ENCODE peak calls at places on chromosomes 11 and 22, in five cellular contexts. One of them, this sample, is unnamed.

GRCh38 chr22:45290410-45290936 is 5.7 kb downstream of the UPK3A start:
- DNase-seq in sigmoid colon: no peak
- DNase-seq in Panc1: no peak
- DNase-seq in HCT116: peak
- DNase-seq in GM23338: peak
- DNase-seq in this sample: no peak

GRCh38 chr22:36365020-36365411 is 22.8 kb downstream of the MYH9 start:
- DNase-seq in sigmoid colon: peak
- DNase-seq in Panc1: peak
- DNase-seq in HCT116: peak
- DNase-seq in GM23338: no peak
- DNase-seq in this sample: no peak

GRCh38 chr22:36293606-36294292 is 40.8 kb downstream of the APOL1 start:
- DNase-seq in sigmoid colon: peak
- DNase-seq in Panc1: no peak
- DNase-seq in HCT116: no peak
- DNase-seq in GM23338: no peak
- DNase-seq in this sample: no peak

GRCh38 chr22:49966041-49966715 is 5.6 kb downstream of the PIM3 start:
- DNase-seq in sigmoid colon: peak
- DNase-seq in Panc1: no peak
- DNase-seq in HCT116: no peak
- DNase-seq in GM23338: no peak
- DNase-seq in this sample: no peak

GRCh38 chr22:40400173-40400572 is 29.8 kb downstream of the SGSM3 start:
- DNase-seq in sigmoid colon: no peak
- DNase-seq in Panc1: no peak
- DNase-seq in HCT116: no peak
- DNase-seq in GM23338: no peak
- DNase-seq in this sample: peak

GRCh38 chr11:50071584-50072225 is 39.0 kb downstream of the OR4C45 start:
- DNase-seq in sigmoid colon: no peak
- DNase-seq in Panc1: no peak
- DNase-seq in HCT116: no peak
- DNase-seq in GM23338: no peak
- DNase-seq in this sample: no peak

GRCh38 chr11:11215944-11216343 is 137.1 kb downstream of the CSNK2A3 start:
- DNase-seq in sigmoid colon: no peak
- DNase-seq in Panc1: no peak
- DNase-seq in HCT116: no peak
- DNase-seq in GM23338: no peak
- DNase-seq in this sample: no peak

GRCh38 chr22:20148414-20148813 is 2.4 kb downstream of the CCDC188 start:
- DNase-seq in sigmoid colon: no peak
- DNase-seq in Panc1: no peak
- DNase-seq in HCT116: no peak
- DNase-seq in GM23338: no peak
- DNase-seq in this sample: no peak

GRCh38 chr11:34214961-34215805 is 109.8 kb downstream of the NAT10 start:
- DNase-seq in sigmoid colon: no peak
- DNase-seq in Panc1: peak
- DNase-seq in HCT116: peak
- DNase-seq in GM23338: no peak
- DNase-seq in this sample: no peak

GRCh38 chr11:116471608-116472007 is 301.2 kb downstream of the BUD13 start:
- DNase-seq in sigmoid colon: no peak
- DNase-seq in Panc1: no peak
- DNase-seq in HCT116: peak
- DNase-seq in GM23338: no peak
- DNase-seq in this sample: no peak

GRCh38 chr11:116547571-116547970 is 225.2 kb downstream of the BUD13 start:
- DNase-seq in sigmoid colon: peak
- DNase-seq in Panc1: no peak
- DNase-seq in HCT116: no peak
- DNase-seq in GM23338: no peak
- DNase-seq in this sample: no peak

GRCh38 chr11:10927533-10927932 is 69.7 kb upstream of the ZBED5 start:
- DNase-seq in sigmoid colon: no peak
- DNase-seq in Panc1: no peak
- DNase-seq in HCT116: no peak
- DNase-seq in GM23338: no peak
- DNase-seq in this sample: no peak

GRCh38 chr22:42990131-42990838 is 24.7 kb downstream of the PACSIN2 start:
- DNase-seq in sigmoid colon: peak
- DNase-seq in Panc1: peak
- DNase-seq in HCT116: no peak
- DNase-seq in GM23338: peak
- DNase-seq in this sample: no peak

GRCh38 chr11:67600324-67601029 is 6.3 kb upstream of the NDUFV1 start:
- DNase-seq in sigmoid colon: no peak
- DNase-seq in Panc1: no peak
- DNase-seq in HCT116: no peak
- DNase-seq in GM23338: no peak
- DNase-seq in this sample: no peak

GRCh38 chr11:71221851-71222250 is 30.5 kb downstream of the SHANK2 start:
- DNase-seq in sigmoid colon: peak
- DNase-seq in Panc1: no peak
- DNase-seq in HCT116: no peak
- DNase-seq in GM23338: no peak
- DNase-seq in this sample: no peak

GRCh38 chr11:34315006-34315793 is 42.6 kb downstream of the ABTB2 start:
- DNase-seq in sigmoid colon: no peak
- DNase-seq in Panc1: no peak
- DNase-seq in HCT116: no peak
- DNase-seq in GM23338: no peak
- DNase-seq in this sample: no peak

GRCh38 chr22:24094966-24095365 is 83.9 kb downstream of the CABIN1 start:
- DNase-seq in sigmoid colon: peak
- DNase-seq in Panc1: no peak
- DNase-seq in HCT116: no peak
- DNase-seq in GM23338: no peak
- DNase-seq in this sample: no peak

GRCh38 chr22:19766506-19767426 is 6.2 kb downstream of the TBX1 start:
- DNase-seq in sigmoid colon: no peak
- DNase-seq in Panc1: no peak
- DNase-seq in HCT116: peak
- DNase-seq in GM23338: peak
- DNase-seq in this sample: peak

GRCh38 chr11:74057251-74058151 is 48.6 kb upstream of the UCP3 start:
- DNase-seq in sigmoid colon: no peak
- DNase-seq in Panc1: no peak
- DNase-seq in HCT116: peak
- DNase-seq in GM23338: no peak
- DNase-seq in this sample: no peak

GRCh38 chr22:45271667-45272188 is 13.0 kb upstream of the UPK3A start:
- DNase-seq in sigmoid colon: peak
- DNase-seq in Panc1: no peak
- DNase-seq in HCT116: no peak
- DNase-seq in GM23338: no peak
- DNase-seq in this sample: no peak

GRCh38 chr11:130178441-130178971 is 18.9 kb downstream of the ST14 start:
- DNase-seq in sigmoid colon: no peak
- DNase-seq in Panc1: no peak
- DNase-seq in HCT116: no peak
- DNase-seq in GM23338: no peak
- DNase-seq in this sample: no peak

GRCh38 chr11:126992804-126993111 is 7.8 kb downstream of the KIRREL3 start:
- DNase-seq in sigmoid colon: no peak
- DNase-seq in Panc1: no peak
- DNase-seq in HCT116: no peak
- DNase-seq in GM23338: no peak
- DNase-seq in this sample: no peak

GRCh38 chr11:10592331-10592730 is 23.9 kb upstream of the LYVE1 start:
- DNase-seq in sigmoid colon: no peak
- DNase-seq in Panc1: no peak
- DNase-seq in HCT116: peak
- DNase-seq in GM23338: no peak
- DNase-seq in this sample: no peak

GRCh38 chr11:10514210-10514609 is 26.8 kb downstream of the RNF141 start:
- DNase-seq in sigmoid colon: no peak
- DNase-seq in Panc1: no peak
- DNase-seq in HCT116: no peak
- DNase-seq in GM23338: no peak
- DNase-seq in this sample: no peak

GRCh38 chr11:64851831-64852337 is 7.4 kb upstream of the CDC42BPG start:
- DNase-seq in sigmoid colon: no peak
- DNase-seq in Panc1: no peak
- DNase-seq in HCT116: no peak
- DNase-seq in GM23338: no peak
- DNase-seq in this sample: no peak

GRCh38 chr11:64848779-64849599 is 4.5 kb upstream of the CDC42BPG start:
- DNase-seq in sigmoid colon: no peak
- DNase-seq in Panc1: no peak
- DNase-seq in HCT116: no peak
- DNase-seq in GM23338: peak
- DNase-seq in this sample: peak

GRCh38 chr11:64852804-64853520 is 8.5 kb upstream of the CDC42BPG start:
- DNase-seq in sigmoid colon: no peak
- DNase-seq in Panc1: no peak
- DNase-seq in HCT116: no peak
- DNase-seq in GM23338: no peak
- DNase-seq in this sample: no peak

GRCh38 chr11:64849600-64850356 is 5.3 kb upstream of the CDC42BPG start:
- DNase-seq in sigmoid colon: no peak
- DNase-seq in Panc1: no peak
- DNase-seq in HCT116: no peak
- DNase-seq in GM23338: no peak
- DNase-seq in this sample: no peak

GRCh38 chr11:64850979-64851567 is 6.6 kb upstream of the CDC42BPG start:
- DNase-seq in sigmoid colon: no peak
- DNase-seq in Panc1: no peak
- DNase-seq in HCT116: no peak
- DNase-seq in GM23338: peak
- DNase-seq in this sample: no peak
- TF ChIP-seq POLR2AphosphoS5 in sigmoid colon: no peak
- TF ChIP-seq POLR2AphosphoS5 in Panc1: peak
- TF ChIP-seq POLR2AphosphoS5 in HCT116: no peak
- TF ChIP-seq POLR2AphosphoS5 in GM23338: no peak
- TF ChIP-seq POLR2AphosphoS5 in this sample: no peak

DNA sequence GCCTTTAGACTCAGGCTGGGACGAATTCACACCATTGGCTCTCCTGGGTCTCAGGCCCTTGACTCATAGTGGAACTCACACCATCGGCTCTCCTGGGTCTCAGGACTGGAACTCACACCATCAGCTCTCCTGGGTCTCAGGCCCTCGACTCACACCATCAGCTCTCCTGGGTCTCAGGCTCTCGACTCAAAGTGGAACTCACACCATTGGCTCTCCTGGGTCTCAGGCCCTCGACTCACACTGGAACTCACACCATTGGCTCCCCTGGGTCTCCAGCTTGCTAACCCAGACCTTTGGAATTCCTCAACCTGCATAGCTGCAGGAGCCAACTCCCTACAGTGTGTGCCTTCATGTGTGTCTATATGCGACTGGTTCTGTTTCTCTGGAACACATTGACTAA is 56.7 kb downstream of the SHISAL1 start:
- DNase-seq in sigmoid colon: peak
- DNase-seq in Panc1: no peak
- DNase-seq in HCT116: no peak
- DNase-seq in GM23338: no peak
- DNase-seq in this sample: no peak
- TF ChIP-seq POLR2AphosphoS5 in sigmoid colon: no peak
- TF ChIP-seq POLR2AphosphoS5 in Panc1: no peak
- TF ChIP-seq POLR2AphosphoS5 in HCT116: no peak
- TF ChIP-seq POLR2AphosphoS5 in GM23338: no peak
- TF ChIP-seq POLR2AphosphoS5 in this sample: no peak

DNA sequence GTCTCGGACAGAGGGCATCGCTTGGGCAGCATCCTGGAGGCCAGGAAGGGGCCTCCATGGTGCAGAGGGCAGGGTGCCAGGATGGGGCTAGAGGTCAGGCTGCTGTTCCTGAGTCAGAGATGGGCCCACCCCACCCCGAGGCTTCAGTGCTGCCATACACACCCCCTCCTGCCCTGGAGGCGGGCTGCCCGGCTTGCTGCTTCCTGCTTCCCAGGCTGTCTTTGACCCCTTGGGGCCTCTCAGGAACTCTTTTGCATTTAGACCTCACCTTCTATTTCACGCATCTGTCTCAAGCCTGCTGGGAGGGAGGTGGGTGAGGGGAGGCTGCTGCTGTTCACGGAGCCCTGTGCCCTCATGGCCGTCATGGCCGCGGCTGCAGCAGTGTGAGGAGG is 6.6 kb upstream of the GRAMD4 start:
- DNase-seq in sigmoid colon: no peak
- DNase-seq in Panc1: no peak
- DNase-seq in HCT116: no peak
- DNase-seq in GM23338: no peak
- DNase-seq in this sample: peak
- TF ChIP-seq POLR2AphosphoS5 in sigmoid colon: no peak
- TF ChIP-seq POLR2AphosphoS5 in Panc1: no peak
- TF ChIP-seq POLR2AphosphoS5 in HCT116: no peak
- TF ChIP-seq POLR2AphosphoS5 in GM23338: no peak
- TF ChIP-seq POLR2AphosphoS5 in this sample: no peak

GRCh38 chr11:774873-775592 is 2.3 kb downstream of the GATD1 start:
- DNase-seq in sigmoid colon: peak
- DNase-seq in Panc1: no peak
- DNase-seq in HCT116: no peak
- DNase-seq in GM23338: no peak
- DNase-seq in this sample: no peak

GRCh38 chr11:773830-774229 is 3.5 kb downstream of the GATD1 start:
- DNase-seq in sigmoid colon: no peak
- DNase-seq in Panc1: no peak
- DNase-seq in HCT116: no peak
- DNase-seq in GM23338: no peak
- DNase-seq in this sample: no peak

GRCh38 chr11:777288-778255 is at the start of gene GATD1:
- DNase-seq in sigmoid colon: peak
- DNase-seq in Panc1: no peak
- DNase-seq in HCT116: peak
- DNase-seq in GM23338: peak
- DNase-seq in this sample: peak

GRCh38 chr11:779120-779954 is 2.0 kb upstream of the GATD1 start:
- DNase-seq in sigmoid colon: no peak
- DNase-seq in Panc1: no peak
- DNase-seq in HCT116: no peak
- DNase-seq in GM23338: no peak
- DNase-seq in this sample: no peak

GRCh38 chr11:776459-777287 is 614 bp downstream of the GATD1 start:
- DNase-seq in sigmoid colon: peak
- DNase-seq in Panc1: no peak
- DNase-seq in HCT116: no peak
- DNase-seq in GM23338: peak
- DNase-seq in this sample: peak
- TF ChIP-seq POLR2AphosphoS5 in sigmoid colon: no peak
- TF ChIP-seq POLR2AphosphoS5 in Panc1: peak
- TF ChIP-seq POLR2AphosphoS5 in HCT116: no peak
- TF ChIP-seq POLR2AphosphoS5 in GM23338: peak
- TF ChIP-seq POLR2AphosphoS5 in this sample: peak